ENCODE peak calls at places on chromosomes 6 and 20, in four cellular contexts. R, V, G and L are unnamed samples.

GRCh38 chr6:132084811-132085509 is 133.8 kb upstream of the CCN2 start:
- DNase-seq in G (peak), V (no peak), R (no peak), L (peak)

GRCh38 chr6:131792091-131792496 is 15.7 kb upstream of the ENPP1 start:
- DNase-seq in V (no peak), R (peak), G (no peak), L (no peak)

GRCh38 chr6:158854214-158855101 is 35.3 kb upstream of the EZR start:
- DNase-seq in R (peak), G (peak), V (peak), L (no peak)

GRCh38 chr20:15446373-15446772 is 1109.0 kb upstream of the FLRT3 start:
- DNase-seq in G (no peak), R (no peak), V (no peak), L (no peak)

GRCh38 chr6:157471895-157472686 is 91.1 kb downstream of the ZDHHC14 start:
- DNase-seq in G (no peak), R (no peak), V (no peak), L (no peak)

GRCh38 chr20:1947535-1947846 is 46.4 kb downstream of the PDYN start:
- DNase-seq in G (no peak), R (no peak), V (no peak), L (no peak)

GRCh38 chr6:104591573-104592334 is 268.0 kb downstream of the HACE1 start:
- DNase-seq in R (no peak), V (no peak), G (no peak), L (no peak)

GRCh38 chr6:147833607-147834006 is 325.1 kb downstream of the SAMD5 start:
- DNase-seq in V (no peak), R (no peak), G (no peak), L (no peak)

GRCh38 chr20:50585214-50585613 is 75.0 kb downstream of the PTPN1 start:
- DNase-seq in G (no peak), V (no peak), R (no peak), L (no peak)

GRCh38 chr20:47666304-47666703 is 119.0 kb downstream of the SULF2 start:
- DNase-seq in V (no peak), G (no peak), R (no peak), L (no peak)

GRCh38 chr6:95593025-95593424 is 15.7 kb downstream of the MANEA start:
- DNase-seq in V (no peak), R (no peak), G (peak), L (no peak)

GRCh38 chr6:23735151-23735550 is 390.9 kb upstream of the NRSN1 start:
- DNase-seq in G (no peak), R (no peak), V (no peak), L (no peak)

GRCh38 chr6:31272856-31273626 is 1.1 kb upstream of the HLA-C start:
- DNase-seq in G (peak), R (peak), V (no peak), L (no peak)

GRCh38 chr6:149766156-149766768 is 16.7 kb downstream of the PCMT1 start:
- DNase-seq in R (no peak), V (no peak), G (peak), L (peak)

GRCh38 chr6:81773887-81774286 is 21.4 kb upstream of the TENT5A start:
- DNase-seq in V (no peak), G (no peak), R (no peak), L (no peak)

GRCh38 chr6:105646391-105646867 is 243.5 kb upstream of the PREP start:
- DNase-seq in R (peak), G (no peak), V (peak), L (no peak)

GRCh38 chr6:24549158-24549557 is 54.4 kb downstream of the ALDH5A1 start:
- DNase-seq in G (no peak), R (no peak), V (no peak), L (no peak)

GRCh38 chr6:6969761-6970223 is 138.0 kb upstream of the RREB1 start:
- DNase-seq in R (no peak), G (no peak), V (no peak), L (no peak)

GRCh38 chr6:162868397-162868796 is 140.6 kb downstream of the PACRG start:
- DNase-seq in G (no peak), R (no peak), V (no peak), L (no peak)

GRCh38 chr20:20299904-20300303 is 68.0 kb upstream of the INSM1 start:
- DNase-seq in G (no peak), V (no peak), R (no peak), L (no peak)

GRCh38 chr6:25266425-25267135 is 12.6 kb upstream of the CARMIL1 start:
- DNase-seq in V (no peak), G (peak), R (no peak), L (peak)

GRCh38 chr6:111087871-111088667 is 766 bp downstream of the SLC16A10 start:
- DNase-seq in G (no peak), R (peak), V (peak), L (no peak)

GRCh38 chr20:33169176-33169794 is 1.3 kb downstream of the BPIFA2 start:
- DNase-seq in G (no peak), V (no peak), R (peak), L (no peak)

GRCh38 chr20:10647471-10647870 is 26.3 kb downstream of the JAG1 start:
- DNase-seq in R (peak), G (no peak), V (no peak), L (no peak)

GRCh38 chr20:56200456-56200855 is 48.1 kb upstream of the MC3R start:
- DNase-seq in V (no peak), R (peak), G (no peak), L (no peak)

GRCh38 chr6:25456249-25456648 is 177.1 kb downstream of the CARMIL1 start:
- DNase-seq in G (no peak), V (no peak), R (no peak), L (peak)

GRCh38 chr20:6231551-6231950 is 108.7 kb upstream of the FERMT1 start:
- DNase-seq in R (no peak), G (peak), V (no peak), L (no peak)